ENCODE peak calls at places on chromosomes 7 and 10, in eight cellular contexts. One of them, this sample, is unnamed.

GRCh38 chr10:123144697-123145541 is 3.0 kb upstream of the HMX2 start:
- DNase-seq in GM20000: peak
- DNase-seq in GDM1: no peak
- DNase-seq in PC-9: no peak
- DNase-seq in stimulated activated CD4-positive, alpha-beta T cell treated with anti-CD3 and anti-CD28 coated beads, TNF-alpha, amount 100 ng/mL, for 1 hour: no peak
- DNase-seq in fibroblast of villous mesenchyme: no peak
- DNase-seq in AG10803: no peak
- DNase-seq in NCI-H2107: no peak
- DNase-seq in this sample: no peak

GRCh38 chr7:101094791-101095375 is 9.6 kb downstream of the TRIM56 start:
- DNase-seq in stimulated activated CD4-positive, alpha-beta T cell treated with anti-CD3 and anti-CD28 coated beads, TNF-alpha, amount 100 ng/mL, for 1 hour: no peak
- DNase-seq in PC-9: no peak
- DNase-seq in fibroblast of villous mesenchyme: peak
- DNase-seq in GDM1: no peak
- DNase-seq in NCI-H2107: no peak
- DNase-seq in AG10803: peak
- DNase-seq in GM20000: peak
- DNase-seq in this sample: no peak

GRCh38 chr10:60967854-60968484 is 24.0 kb upstream of the RHOBTB1 start:
- DNase-seq in stimulated activated CD4-positive, alpha-beta T cell treated with anti-CD3 and anti-CD28 coated beads, TNF-alpha, amount 100 ng/mL, for 1 hour: no peak
- DNase-seq in NCI-H2107: no peak
- DNase-seq in fibroblast of villous mesenchyme: no peak
- DNase-seq in AG10803: no peak
- DNase-seq in GM20000: no peak
- DNase-seq in PC-9: no peak
- DNase-seq in GDM1: no peak
- DNase-seq in this sample: no peak

GRCh38 chr7:129853661-129854268 is 99.0 kb downstream of the UBE2H start:
- DNase-seq in stimulated activated CD4-positive, alpha-beta T cell treated with anti-CD3 and anti-CD28 coated beads, TNF-alpha, amount 100 ng/mL, for 1 hour: no peak
- DNase-seq in PC-9: peak
- DNase-seq in GM20000: no peak
- DNase-seq in AG10803: no peak
- DNase-seq in fibroblast of villous mesenchyme: peak
- DNase-seq in NCI-H2107: no peak
- DNase-seq in GDM1: no peak
- DNase-seq in this sample: peak

GRCh38 chr10:72162978-72163377 is 52.8 kb upstream of the ANAPC16 start:
- DNase-seq in GM20000: peak
- DNase-seq in AG10803: peak
- DNase-seq in GDM1: peak
- DNase-seq in PC-9: no peak
- DNase-seq in fibroblast of villous mesenchyme: peak
- DNase-seq in stimulated activated CD4-positive, alpha-beta T cell treated with anti-CD3 and anti-CD28 coated beads, TNF-alpha, amount 100 ng/mL, for 1 hour: no peak
- DNase-seq in NCI-H2107: no peak
- DNase-seq in this sample: no peak

GRCh38 chr10:34655286-34656170 is 159.6 kb downstream of the PARD3 start:
- DNase-seq in AG10803: peak
- DNase-seq in NCI-H2107: no peak
- DNase-seq in GDM1: peak
- DNase-seq in stimulated activated CD4-positive, alpha-beta T cell treated with anti-CD3 and anti-CD28 coated beads, TNF-alpha, amount 100 ng/mL, for 1 hour: no peak
- DNase-seq in PC-9: peak
- DNase-seq in GM20000: peak
- DNase-seq in fibroblast of villous mesenchyme: peak
- DNase-seq in this sample: peak

GRCh38 chr7:102433319-102434038 is at the start of gene ORAI2:
- DNase-seq in NCI-H2107: peak
- DNase-seq in GDM1: peak
- DNase-seq in AG10803: peak
- DNase-seq in PC-9: no peak
- DNase-seq in stimulated activated CD4-positive, alpha-beta T cell treated with anti-CD3 and anti-CD28 coated beads, TNF-alpha, amount 100 ng/mL, for 1 hour: peak
- DNase-seq in GM20000: peak
- DNase-seq in fibroblast of villous mesenchyme: peak
- DNase-seq in this sample: no peak

GRCh38 chr7:123329988-123330643 is 130.3 kb upstream of the SLC13A1 start:
- DNase-seq in PC-9: no peak
- DNase-seq in NCI-H2107: no peak
- DNase-seq in fibroblast of villous mesenchyme: no peak
- DNase-seq in stimulated activated CD4-positive, alpha-beta T cell treated with anti-CD3 and anti-CD28 coated beads, TNF-alpha, amount 100 ng/mL, for 1 hour: no peak
- DNase-seq in GDM1: no peak
- DNase-seq in AG10803: no peak
- DNase-seq in GM20000: no peak
- DNase-seq in this sample: no peak

GRCh38 chr10:114681542-114681941 is 23.5 kb upstream of the ABLIM1 start:
- DNase-seq in PC-9: no peak
- DNase-seq in fibroblast of villous mesenchyme: peak
- DNase-seq in GDM1: no peak
- DNase-seq in GM20000: no peak
- DNase-seq in AG10803: no peak
- DNase-seq in NCI-H2107: no peak
- DNase-seq in stimulated activated CD4-positive, alpha-beta T cell treated with anti-CD3 and anti-CD28 coated beads, TNF-alpha, amount 100 ng/mL, for 1 hour: no peak
- DNase-seq in this sample: peak

GRCh38 chr10:3925184-3925583 is 140.2 kb upstream of the KLF6 start:
- DNase-seq in fibroblast of villous mesenchyme: no peak
- DNase-seq in stimulated activated CD4-positive, alpha-beta T cell treated with anti-CD3 and anti-CD28 coated beads, TNF-alpha, amount 100 ng/mL, for 1 hour: no peak
- DNase-seq in AG10803: no peak
- DNase-seq in PC-9: no peak
- DNase-seq in NCI-H2107: no peak
- DNase-seq in GDM1: no peak
- DNase-seq in GM20000: no peak
- DNase-seq in this sample: no peak

GRCh38 chr10:112934193-112934592 is 15.9 kb upstream of the TCF7L2 start:
- DNase-seq in AG10803: no peak
- DNase-seq in GDM1: no peak
- DNase-seq in NCI-H2107: no peak
- DNase-seq in PC-9: no peak
- DNase-seq in stimulated activated CD4-positive, alpha-beta T cell treated with anti-CD3 and anti-CD28 coated beads, TNF-alpha, amount 100 ng/mL, for 1 hour: no peak
- DNase-seq in GM20000: no peak
- DNase-seq in fibroblast of villous mesenchyme: no peak
- DNase-seq in this sample: no peak